ENCODE peak calls at places on chromosomes 13 and 19, in seven cellular contexts. B, Y, D, X, E, K and M are unnamed samples.

GRCh38 chr19:56538761-56539263 is at the start of gene ZFP28:
- DNase-seq in B (peak), Y (no peak), D (no peak), X (no peak), E (peak), K (no peak), M (peak)

GRCh38 chr19:34523408-34523807 is 41.9 kb downstream of the WTIP start:
- DNase-seq in B (no peak), Y (no peak), D (no peak), X (no peak), E (no peak), K (no peak), M (no peak)

GRCh38 chr19:21608571-21608970 is 103.2 kb downstream of the ZNF429 start:
- DNase-seq in B (no peak), Y (no peak), D (no peak), X (no peak), E (no peak), K (no peak), M (no peak)

GRCh38 chr13:73060251-73061160 is 1.7 kb downstream of the KLF5 start:
- DNase-seq in B (no peak), Y (peak), D (no peak), X (peak), E (peak), K (peak), M (no peak)

GRCh38 chr13:41905600-41906254 is 55.2 kb downstream of the VWA8 start:
- DNase-seq in B (no peak), Y (peak), D (peak), X (no peak), E (no peak), K (no peak), M (no peak)

GRCh38 chr13:75368167-75368566 is 113.8 kb downstream of the TBC1D4 start:
- DNase-seq in B (no peak), Y (peak), D (no peak), X (peak), E (peak), K (no peak), M (no peak)

GRCh38 chr13:40777166-40777956 is 6.4 kb upstream of the MRPS31 start:
- DNase-seq in B (peak), Y (peak), D (peak), X (no peak), E (no peak), K (peak), M (peak)

GRCh38 chr19:11673608-11674041 is 65.1 kb downstream of the ZNF823 start:
- DNase-seq in B (peak), Y (peak), D (peak), X (peak), E (no peak), K (peak), M (peak)

GRCh38 chr13:30752201-30752797 is 17.0 kb downstream of the ALOX5AP start:
- DNase-seq in B (no peak), Y (peak), D (no peak), X (no peak), E (no peak), K (no peak), M (no peak)

GRCh38 chr19:22595918-22596341 is 38.2 kb upstream of the ZNF492 start:
- DNase-seq in B (no peak), Y (no peak), D (no peak), X (no peak), E (no peak), K (no peak), M (no peak)

GRCh38 chr13:24605923-24606372 is 74.3 kb upstream of the ATP12A start:
- DNase-seq in B (no peak), Y (peak), D (no peak), X (no peak), E (no peak), K (no peak), M (no peak)

GRCh38 chr13:51453959-51454703 is 1.3 kb upstream of the INTS6 start:
- DNase-seq in B (no peak), Y (peak), D (no peak), X (no peak), E (no peak), K (peak), M (peak)

GRCh38 chr19:33332248-33332647 is 29.9 kb upstream of the CEBPA start:
- DNase-seq in B (no peak), Y (no peak), D (no peak), X (no peak), E (no peak), K (no peak), M (no peak)

GRCh38 chr19:13781547-13781946 is 7.3 kb downstream of the C19orf53 start:
- DNase-seq in B (peak), Y (peak), D (no peak), X (peak), E (no peak), K (no peak), M (peak)

GRCh38 chr19:9848060-9848459 is 12.9 kb downstream of the PIN1 start:
- DNase-seq in B (peak), Y (no peak), D (no peak), X (no peak), E (no peak), K (no peak), M (peak)

GRCh38 chr19:39413903-39414608 is 1.6 kb downstream of the PLEKHG2 start:
- DNase-seq in B (no peak), Y (peak), D (peak), X (no peak), E (no peak), K (no peak), M (peak)

GRCh38 chr13:110415669-110416068 is 108.6 kb downstream of the COL4A2 start:
- DNase-seq in B (no peak), Y (peak), D (peak), X (no peak), E (no peak), K (no peak), M (no peak)

GRCh38 chr13:44280461-44280860 is 93.2 kb upstream of the SERP2 start:
- DNase-seq in B (no peak), Y (peak), D (no peak), X (no peak), E (no peak), K (no peak), M (no peak)

GRCh38 chr19:33194527-33194883 is 375 bp downstream of the LRP3 start:
- DNase-seq in B (peak), Y (no peak), D (no peak), X (no peak), E (no peak), K (no peak), M (no peak)